ENCODE peak calls at places on chromosomes 6 and 20, in four cellular contexts. S is omental fat pad, U is heart right ventricle, P is heart left ventricle. C is an unnamed sample.

GRCh38 chr20:33796263-33796906 is 14.8 kb upstream of the CHMP4B start:
- DNase-seq in S (no peak), U (no peak), P (no peak), C (no peak)

GRCh38 chr6:43014434-43014909 is 423 bp downstream of the KLHDC3 start:
- DNase-seq in S (no peak), U (no peak), P (no peak), C (peak)

GRCh38 chr6:1903780-1904493 is 294.2 kb downstream of the FOXC1 start:
- DNase-seq in S (no peak), U (no peak), P (no peak), C (no peak)

GRCh38 chr6:107059606-107060005 is 31.6 kb downstream of the MTRES1 start:
- DNase-seq in S (no peak), U (no peak), P (no peak), C (no peak)

GRCh38 chr20:16083639-16084280 is 489.5 kb downstream of the KIF16B start:
- DNase-seq in S (no peak), U (no peak), P (no peak), C (no peak)

GRCh38 chr6:168301648-168302398 is 17.8 kb downstream of the DACT2 start:
- DNase-seq in S (no peak), U (no peak), P (no peak), C (no peak)

GRCh38 chr6:163001341-163001740 is 273.6 kb downstream of the PACRG start:
- DNase-seq in S (no peak), U (no peak), P (no peak), C (no peak)

GRCh38 chr6:26175428-26176181 is 88.4 kb downstream of the HFE start:
- DNase-seq in S (no peak), U (no peak), P (no peak), C (no peak)

GRCh38 chr6:152271681-152272464 is 365.3 kb downstream of the SYNE1 start:
- DNase-seq in S (no peak), U (peak), P (no peak), C (no peak)

GRCh38 chr6:149545258-149545753 is 537 bp downstream of the PPIL4 start:
- DNase-seq in S (no peak), U (peak), P (no peak), C (no peak)

GRCh38 chr6:95518630-95519227 is 58.6 kb upstream of the MANEA start:
- DNase-seq in S (no peak), U (no peak), P (no peak), C (no peak)

GRCh38 chr20:51136326-51136725 is 113.4 kb upstream of the KCNG1 start:
- DNase-seq in S (no peak), U (no peak), P (no peak), C (no peak)

GRCh38 chr6:149856256-149856994 is 7.7 kb downstream of the LRP11 start:
- DNase-seq in S (no peak), U (no peak), P (no peak), C (no peak)

GRCh38 chr6:132320007-132320406 is 81.3 kb downstream of the MOXD1 start:
- DNase-seq in S (no peak), U (no peak), P (no peak), C (no peak)

GRCh38 chr6:14671261-14671681 is 553.7 kb downstream of the CD83 start:
- DNase-seq in S (no peak), U (peak), P (no peak), C (no peak)

GRCh38 chr6:56642366-56643261 is at the start of gene DST:
- DNase-seq in S (no peak), U (no peak), P (no peak), C (no peak)

GRCh38 chr6:153956807-153957206 is 82.2 kb upstream of the OPRM1 start:
- DNase-seq in S (no peak), U (no peak), P (no peak), C (no peak)

GRCh38 chr6:27478706-27479318 is 5.9 kb upstream of the ZNF184 start:
- DNase-seq in S (peak), U (peak), P (peak), C (no peak)
- TF ChIP-seq CTCF in S (no peak), U (no peak), P (no peak), C (no peak)

DNA sequence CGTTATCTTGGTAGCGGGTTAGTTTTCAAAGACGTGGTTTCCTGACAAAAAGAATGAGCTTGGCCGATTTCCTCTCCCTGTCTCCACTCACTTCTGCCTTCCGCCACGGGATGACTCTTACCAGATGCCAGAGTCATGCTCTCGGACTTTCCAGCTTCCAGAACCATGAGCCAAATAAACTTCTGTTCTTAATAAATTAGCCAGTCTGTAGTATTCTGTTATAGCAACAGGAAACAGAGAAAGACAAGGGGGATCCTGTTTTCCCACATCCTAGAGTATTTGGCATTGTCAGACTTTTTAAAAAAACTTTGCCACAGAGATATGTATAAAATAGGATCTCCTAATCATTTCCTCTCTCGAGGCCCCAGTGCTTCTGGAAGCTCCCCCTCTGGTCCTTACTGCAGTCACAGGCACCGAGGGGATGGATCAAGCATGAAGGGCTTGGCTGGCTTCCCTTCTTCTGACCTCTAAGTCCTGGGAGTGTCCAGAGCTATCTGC is 84.9 kb upstream of the NAA20 start:
- DNase-seq in S (no peak), U (no peak), P (no peak), C (no peak)
- TF ChIP-seq CTCF in S (no peak), U (no peak), P (no peak), C (no peak)

GRCh38 chr6:147384029-147384428 is 124.5 kb upstream of the SAMD5 start:
- DNase-seq in S (no peak), U (no peak), P (no peak), C (no peak)

GRCh38 chr6:147384737-147385710 is 123.5 kb upstream of the SAMD5 start:
- DNase-seq in S (no peak), U (no peak), P (no peak), C (no peak)

GRCh38 chr6:147381734-147382133 is 126.8 kb upstream of the SAMD5 start:
- DNase-seq in S (no peak), U (no peak), P (no peak), C (no peak)

GRCh38 chr6:147378819-147379218 is 129.7 kb upstream of the SAMD5 start:
- DNase-seq in S (no peak), U (no peak), P (no peak), C (no peak)

DNA sequence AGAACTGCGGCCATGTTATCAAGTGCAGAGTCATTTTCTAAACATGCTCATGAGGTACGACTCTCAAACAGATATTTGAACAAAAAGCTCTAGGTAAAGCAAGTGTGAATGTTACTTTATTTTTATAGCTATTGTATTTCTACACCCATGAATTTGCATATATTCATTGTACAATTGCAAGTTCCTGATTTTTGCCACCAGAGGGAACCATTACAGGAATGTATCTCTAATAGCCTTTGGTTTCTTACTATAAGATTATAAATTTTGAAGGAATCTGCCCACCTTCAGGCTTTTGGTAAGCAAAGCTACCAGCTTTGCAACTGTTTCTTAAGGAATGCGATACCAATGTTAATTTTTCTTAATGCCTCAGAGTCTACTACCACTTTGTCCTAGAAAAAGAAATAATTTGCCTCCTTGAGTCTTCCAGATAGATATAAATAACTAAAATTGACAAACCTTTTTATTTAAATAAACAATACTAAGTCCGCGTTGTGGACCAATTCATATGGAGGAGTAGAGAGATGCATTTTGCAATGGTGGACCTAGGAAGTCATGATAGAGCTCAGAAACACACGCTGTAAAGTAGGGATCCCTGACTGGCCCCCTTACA is 125.4 kb upstream of the SAMD5 start:
- DNase-seq in S (no peak), U (no peak), P (no peak), C (no peak)
- TF ChIP-seq CTCF in S (no peak), U (no peak), P (peak), C (peak)

GRCh38 chr6:3984494-3984893 is 94.4 kb downstream of the FAM217A start:
- DNase-seq in S (no peak), U (no peak), P (no peak), C (no peak)

GRCh38 chr6:3986241-3986640 is 92.7 kb downstream of the FAM217A start:
- DNase-seq in S (no peak), U (no peak), P (no peak), C (no peak)

GRCh38 chr6:3990692-3991491 is 88.0 kb downstream of the FAM217A start:
- DNase-seq in S (peak), U (peak), P (peak), C (peak)

GRCh38 chr6:3987576-3987975 is 91.4 kb downstream of the FAM217A start:
- DNase-seq in S (no peak), U (no peak), P (no peak), C (no peak)

GRCh38 chr6:3987072-3987471 is 91.9 kb downstream of the FAM217A start:
- DNase-seq in S (no peak), U (no peak), P (no peak), C (no peak)
- TF ChIP-seq CTCF in S (no peak), U (no peak), P (no peak), C (no peak)

GRCh38 chr20:24782221-24782620 is 166.8 kb upstream of the CST7 start:
- DNase-seq in S (no peak), U (no peak), P (no peak), C (no peak)
- TF ChIP-seq CTCF in S (no peak), U (no peak), P (no peak), C (no peak)

GRCh38 chr20:34874094-34874654 is 1.5 kb upstream of the GGT7 start:
- DNase-seq in S (peak), U (peak), P (no peak), C (no peak)
- TF ChIP-seq CTCF in S (peak), U (peak), P (peak), C (peak)

DNA sequence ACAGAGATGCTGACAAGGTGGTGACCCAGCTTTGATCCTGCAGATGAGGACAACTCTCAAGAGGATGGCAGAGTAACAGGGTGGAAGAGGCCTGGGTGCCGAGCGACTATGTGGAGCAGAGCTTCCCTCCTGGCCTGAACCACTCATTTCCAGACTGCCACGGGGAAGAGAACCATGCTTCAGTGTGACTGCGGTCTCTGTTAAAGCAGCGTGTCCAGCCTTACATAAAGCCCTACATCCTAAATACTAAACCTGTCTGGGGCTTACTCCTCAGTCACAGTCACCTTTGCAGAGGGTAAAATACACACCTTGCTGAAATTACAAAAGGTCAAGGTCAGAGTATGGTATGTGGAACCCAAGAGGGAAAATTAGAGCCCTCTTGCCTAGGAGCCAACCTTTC is 312.9 kb downstream of the CDC5L start:
- DNase-seq in S (no peak), U (no peak), P (no peak), C (no peak)
- TF ChIP-seq CTCF in S (no peak), U (no peak), P (no peak), C (no peak)

C was measured in D721Med.